ENCODE peak calls at places on chromosomes 11 and 22, in six cellular contexts. E is HepG2, H is HCT116, Y is SK-N-SH, Z is K562, M is H1. Q is an unnamed sample.

GRCh38 chr11:58675344-58676155 is 53.1 kb downstream of the CNTF start:
- DNase-seq in E (peak; percentile 32), H (peak; percentile 51), Y (peak; percentile 65), Z (peak; percentile 84), M (peak; percentile 36), Q (peak; percentile 49)

GRCh38 chr11:20013346-20014066 is 146.8 kb downstream of the DBX1 start:
- DNase-seq in E (peak; percentile 73), H (no peak), Y (no peak), Z (peak; percentile 33), M (no peak), Q (peak; percentile 41)

GRCh38 chr11:330307-330693 is 9.6 kb upstream of the IFITM3 start:
- DNase-seq in E (no peak), H (no peak), Y (peak; percentile 10), Z (no peak), M (no peak), Q (no peak)

GRCh38 chr11:43937434-43938411 is 4.7 kb upstream of the C11orf96 start:
- DNase-seq in E (no peak), H (peak; percentile 27), Y (no peak), Z (peak; percentile 23), M (no peak), Q (peak; percentile 28)

GRCh38 chr11:2194877-2195755 is 23.5 kb upstream of the TH start:
- DNase-seq in E (peak; percentile 25), H (no peak), Y (peak; percentile 86), Z (peak; percentile 53), M (no peak), Q (peak; percentile 12)

GRCh38 chr22:44567846-44568493 is 69.9 kb upstream of the RTL6 start:
- DNase-seq in E (peak; percentile 45), H (peak; percentile 54), Y (no peak), Z (peak; percentile 47), M (no peak), Q (peak; percentile 27)

GRCh38 chr11:108319541-108320145 is 96.8 kb downstream of the ATM start:
- DNase-seq in E (no peak), H (no peak), Y (no peak), Z (no peak), M (no peak), Q (peak; percentile 15)

GRCh38 chr11:88418508-88418907 is 81.0 kb upstream of the CTSC start:
- DNase-seq in E (no peak), H (no peak), Y (no peak), Z (no peak), M (no peak), Q (no peak)

GRCh38 chr11:82775736-82776346 is 42.2 kb upstream of the FAM181B start:
- DNase-seq in E (peak; percentile 42), H (peak; percentile 36), Y (peak; percentile 32), Z (peak; percentile 68), M (peak; percentile 50), Q (peak; percentile 85)

GRCh38 chr11:44226472-44226871 is 83.5 kb downstream of the ALX4 start:
- DNase-seq in E (no peak), H (no peak), Y (no peak), Z (no peak), M (no peak), Q (no peak)

GRCh38 chr22:26170112-26170492 is 840 bp downstream of the SEZ6L start:
- DNase-seq in E (no peak), H (no peak), Y (no peak), Z (no peak), M (no peak), Q (no peak)
- TF ChIP-seq POLR2AphosphoS5 in E (no peak), H (no peak), Y (no peak), Z (no peak), M (no peak), Q (no peak)

GRCh38 chr11:46826310-46827044 is 19.6 kb downstream of the CKAP5 start:
- DNase-seq in E (peak; percentile 90), H (peak; percentile 33), Y (peak; percentile 88), Z (peak; percentile 87), M (no peak), Q (peak; percentile 86)
- H3K9ac ChIP-seq in E (peak overlapping the region; percentile 57), H (peak overlapping the region; percentile 32), Y (peak overlapping the region; percentile 55), Z (peak overlapping the region; percentile 12), M (peak overlapping the region; percentile 25), Q (peak overlapping the region; percentile 25)

GRCh38 chr22:40043086-40043485 is 48.3 kb downstream of the FAM83F start:
- DNase-seq in E (no peak), H (no peak), Y (no peak), Z (no peak), M (no peak), Q (no peak)
- TF ChIP-seq POLR2AphosphoS5 in E (no peak), H (no peak), Y (no peak), Z (no peak), M (no peak), Q (no peak)

GRCh38 chr11:121449626-121450025 is 2.5 kb upstream of the SORL1 start:
- DNase-seq in E (no peak), H (no peak), Y (no peak), Z (no peak), M (no peak), Q (no peak)
- H3K9ac ChIP-seq in E (no peak overlapping the region), H (no peak overlapping the region), Y (no peak overlapping the region), Z (no peak overlapping the region), M (no peak overlapping the region), Q (no peak overlapping the region)

DNA sequence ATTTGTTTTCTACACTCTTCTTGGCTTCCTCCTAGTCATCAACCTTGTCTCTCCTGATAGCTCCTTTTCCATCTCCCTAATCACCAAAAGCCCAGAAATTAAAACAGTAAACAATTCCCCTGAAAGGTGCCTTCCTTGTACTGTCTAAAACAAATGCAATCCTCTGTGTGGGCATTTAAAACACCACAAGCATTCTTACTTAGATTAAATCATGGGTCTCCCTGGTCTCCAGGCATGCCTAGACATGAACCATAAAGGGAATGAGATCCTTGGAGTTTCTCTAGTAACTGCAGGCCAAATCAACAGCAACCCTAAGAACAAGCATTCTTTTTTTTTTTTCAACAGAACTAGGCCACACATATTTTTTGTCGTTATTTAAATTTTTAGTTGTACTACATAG is 1.9 kb downstream of the BTG4 start:
- DNase-seq in E (no peak), H (no peak), Y (no peak), Z (no peak), M (no peak), Q (no peak)
- TF ChIP-seq POLR2AphosphoS5 in E (no peak), H (no peak), Y (no peak), Z (no peak), M (no peak), Q (no peak)

DNA sequence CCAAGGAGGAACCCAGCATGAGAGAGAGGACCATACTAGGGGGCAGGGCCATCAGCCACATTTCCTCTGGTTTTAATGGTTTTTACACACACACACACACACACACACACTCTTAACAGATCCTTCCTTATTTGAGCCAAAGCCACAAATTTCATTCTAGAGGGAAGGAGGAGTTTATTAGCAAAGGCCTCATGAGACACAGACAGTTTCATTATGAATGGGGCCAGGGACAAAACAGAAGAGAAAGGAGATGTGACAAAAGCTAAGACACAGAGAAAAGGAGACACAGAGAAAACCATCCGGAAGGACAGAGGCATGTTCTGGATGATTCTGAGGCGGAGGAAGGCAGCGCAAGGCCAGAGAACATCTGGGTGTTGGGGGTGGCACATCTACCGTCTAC is 32.2 kb upstream of the ARFGAP3 start:
- DNase-seq in E (no peak), H (no peak), Y (no peak), Z (no peak), M (no peak), Q (no peak)
- H3K9ac ChIP-seq in E (no peak overlapping the region), H (no peak overlapping the region), Y (no peak overlapping the region), Z (no peak overlapping the region), M (no peak overlapping the region), Q (no peak overlapping the region)

GRCh38 chr22:23107487-23108323 is 34.1 kb downstream of the RSPH14 start:
- DNase-seq in E (no peak), H (no peak), Y (no peak), Z (no peak), M (no peak), Q (no peak)

GRCh38 chr22:23106906-23107367 is 34.9 kb downstream of the RSPH14 start:
- DNase-seq in E (peak; percentile 39), H (no peak), Y (no peak), Z (peak; percentile 65), M (no peak), Q (no peak)

GRCh38 chr22:23105304-23105703 is 35.0 kb downstream of the GNAZ start:
- DNase-seq in E (no peak), H (no peak), Y (no peak), Z (no peak), M (no peak), Q (no peak)

GRCh38 chr22:23104109-23104971 is 34.0 kb downstream of the GNAZ start:
- DNase-seq in E (no peak), H (no peak), Y (peak; percentile 36), Z (no peak), M (no peak), Q (no peak)

GRCh38 chr22:23105919-23106853 is 35.6 kb downstream of the RSPH14 start:
- DNase-seq in E (no peak), H (no peak), Y (no peak), Z (no peak), M (no peak), Q (no peak)
- TF ChIP-seq POLR2AphosphoS5 in E (no peak), H (no peak), Y (no peak), Z (no peak), M (no peak), Q (no peak)

DNA sequence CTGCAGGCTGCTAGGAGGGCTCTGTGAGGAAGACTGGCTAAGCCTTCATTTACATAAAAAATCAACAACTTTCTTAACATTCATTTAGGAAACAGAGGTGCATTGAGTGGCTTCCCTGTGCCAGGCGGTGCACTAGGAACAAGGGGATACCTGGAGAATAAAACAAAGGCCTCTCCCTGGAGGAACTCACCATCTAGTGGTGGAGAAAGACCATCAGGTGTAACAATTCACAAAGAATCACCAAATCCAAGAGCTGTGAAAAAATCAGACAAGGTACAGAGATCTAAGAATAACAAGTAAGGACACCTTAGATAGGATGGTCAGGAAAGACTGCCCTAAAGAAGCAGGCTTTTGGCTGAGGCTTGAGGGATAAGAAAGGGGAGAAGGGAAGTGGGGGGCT is 40.3 kb downstream of the CSNK2A3 start:
- DNase-seq in E (no peak), H (no peak), Y (no peak), Z (no peak), M (no peak), Q (no peak)
- H3K9ac ChIP-seq in E (no peak overlapping the region), H (no peak overlapping the region), Y (no peak overlapping the region), Z (no peak overlapping the region), M (no peak overlapping the region), Q (no peak overlapping the region)